ENCODE peak calls at places on chromosomes 7 and 10, in five cellular contexts. E is NCI-H345, I is ecto neural progenitor cell, O is posterior vena cava, H is fibroblast of lung. C is an unnamed sample.

GRCh38 chr10:48461623-48462481 is 143.0 kb downstream of the ARHGAP22 start:
- DNase-seq in E (no peak), O (no peak), I (no peak), H (no peak), C (no peak)

GRCh38 chr10:58050575-58050974 is 217.1 kb downstream of the IPMK start:
- DNase-seq in I (no peak), E (no peak), O (no peak), H (no peak), C (no peak)

GRCh38 chr10:88499569-88500470 is 83.3 kb downstream of the RNLS start:
- DNase-seq in H (peak; percentile 87), O (no peak), I (no peak), E (no peak), C (peak; percentile 31)

GRCh38 chr7:2880051-2880450 is 35.9 kb upstream of the GNA12 start:
- DNase-seq in I (no peak), H (no peak), E (no peak), O (no peak), C (no peak)

GRCh38 chr10:69451209-69451783 is at the start of gene TSPAN15:
- DNase-seq in O (peak; percentile 95), I (peak; percentile 94), E (peak; percentile 89), H (peak; percentile 72), C (peak; percentile 70)

GRCh38 chr10:74072503-74072902 is 74.6 kb downstream of the VCL start:
- DNase-seq in E (no peak), I (no peak), O (no peak), H (peak; percentile 61), C (peak; percentile 64)

GRCh38 chr10:101217450-101218281 is 11.6 kb downstream of the LBX1 start:
- DNase-seq in E (peak; percentile 44), O (no peak), I (peak; percentile 92), H (peak; percentile 37), C (no peak)

GRCh38 chr10:130018253-130018652 is 54.2 kb upstream of the EBF3 start:
- DNase-seq in I (peak; percentile 27), H (peak; percentile 67), E (no peak), O (no peak), C (peak; percentile 24)

GRCh38 chr10:73576178-73576889 is 14.8 kb downstream of the USP54 start:
- DNase-seq in H (peak; percentile 83), E (no peak), I (no peak), O (no peak), C (peak; percentile 93)

GRCh38 chr10:68348265-68348741 is 15.6 kb upstream of the PBLD start:
- DNase-seq in E (peak; percentile 5), I (peak; percentile 52), O (no peak), H (peak; percentile 43), C (peak; percentile 54)

C was measured in astrocyte of the spinal cord.